ENCODE peak calls at places on chromosomes 13 and 19, in four cellular contexts. G is astrocyte of the cerebellum, V is esophagus muscularis mucosa, N is GM06990. K is an unnamed sample.

GRCh38 chr19:42396248-42396541 is 6.1 kb upstream of the CNFN start:
- DNase-seq in G (no peak), N (no peak), V (no peak), K (no peak)

GRCh38 chr13:99932912-99933311 is 38.7 kb downstream of the ZIC5 start:
- DNase-seq in N (no peak), V (no peak), G (no peak), K (no peak)

GRCh38 chr13:44382635-44383145 is 9.1 kb downstream of the SERP2 start:
- DNase-seq in G (no peak), N (no peak), V (no peak), K (no peak)

GRCh38 chr13:109333893-109334651 is 452.3 kb downstream of the IRS2 start:
- DNase-seq in G (no peak), N (no peak), V (no peak), K (no peak)

GRCh38 chr13:46288570-46289259 is 77.0 kb downstream of the LRRC63 start:
- DNase-seq in G (peak), N (peak), V (no peak), K (peak)

GRCh38 chr19:46299004-46299509 is 2.2 kb downstream of the HIF3A start:
- DNase-seq in N (no peak), V (peak), G (peak), K (no peak)

GRCh38 chr13:76828316-76828741 is 57.9 kb downstream of the KCTD12 start:
- DNase-seq in N (no peak), G (no peak), V (no peak), K (peak)

GRCh38 chr13:44151474-44151873 is 222.2 kb upstream of the SERP2 start:
- DNase-seq in G (no peak), V (no peak), N (no peak), K (no peak)

GRCh38 chr13:59490651-59491050 is 673.1 kb downstream of the DIAPH3 start:
- DNase-seq in G (no peak), V (no peak), N (no peak), K (no peak)

GRCh38 chr13:30355405-30355741 is 48.0 kb upstream of the KATNAL1 start:
- DNase-seq in V (no peak), N (peak), G (no peak), K (peak)

GRCh38 chr13:44312898-44313551 is 60.6 kb upstream of the SERP2 start:
- DNase-seq in V (no peak), G (peak), N (no peak), K (no peak)

GRCh38 chr13:31201341-31202024 is 1.7 kb downstream of the B3GLCT start:
- DNase-seq in N (no peak), V (no peak), G (no peak), K (no peak)

GRCh38 chr19:46719629-46720515 is 3.0 kb upstream of the PRKD2 start:
- DNase-seq in G (no peak), V (no peak), N (no peak), K (no peak)

GRCh38 chr13:105410602-105411001 is 1124.9 kb downstream of the EFNB2 start:
- DNase-seq in V (no peak), N (peak), G (no peak), K (no peak)

GRCh38 chr19:35512831-35513230 is 618 bp downstream of the DMKN start:
- DNase-seq in N (no peak), G (no peak), V (no peak), K (no peak)

GRCh38 chr19:46862974-46863632 is 2.3 kb downstream of the ARHGAP35 start:
- DNase-seq in V (no peak), N (no peak), G (no peak), K (no peak)

GRCh38 chr13:38998739-38999138 is 8.1 kb upstream of the STOML3 start:
- DNase-seq in G (no peak), N (no peak), V (no peak), K (no peak)

GRCh38 chr19:28334419-28334818 is 878.5 kb downstream of the UQCRFS1 start:
- DNase-seq in G (no peak), V (peak), N (no peak), K (no peak)

GRCh38 chr13:37797606-37798005 is 72.0 kb downstream of the TRPC4 start:
- DNase-seq in G (peak), N (no peak), V (no peak), K (no peak)

GRCh38 chr19:51798127-51798526 is 3.2 kb downstream of the FPR3 start:
- DNase-seq in V (no peak), G (no peak), N (no peak), K (no peak)

GRCh38 chr13:91142572-91142971 is 204.9 kb upstream of the MIR17HG start:
- DNase-seq in G (peak), N (no peak), V (no peak), K (no peak)
- TF ChIP-seq CTCF in G (no peak), N (no peak), V (no peak), K (no peak)

DNA sequence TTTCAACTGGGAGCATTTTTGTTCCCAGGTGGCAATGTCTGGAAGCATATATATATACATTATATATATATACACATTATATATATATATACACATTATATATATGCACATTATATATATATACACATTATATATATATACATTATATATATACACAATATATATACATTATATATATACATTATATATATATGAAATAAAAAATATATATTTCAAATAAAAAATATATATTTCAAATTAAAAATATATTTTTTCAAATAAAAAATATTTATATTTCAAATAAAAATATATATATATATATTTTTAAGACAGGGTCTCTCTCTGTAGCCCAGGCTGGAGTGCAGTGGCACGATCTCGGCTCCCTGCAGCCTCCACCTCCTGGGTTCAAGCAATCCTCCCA is 61.5 kb downstream of the ADGRE1 start:
- DNase-seq in G (no peak), N (no peak), V (no peak), K (no peak)
- TF ChIP-seq CTCF in G (no peak), N (no peak), V (no peak), K (no peak)

GRCh38 chr19:48994035-48994386 is 324 bp downstream of the RUVBL2 start:
- DNase-seq in V (no peak), N (no peak), G (no peak), K (no peak)
- TF ChIP-seq CTCF in V (no peak), N (no peak), G (no peak), K (no peak)

GRCh38 chr13:78247362-78247761 is 328.7 kb upstream of the EDNRB start:
- DNase-seq in G (no peak), V (no peak), N (no peak), K (no peak)

GRCh38 chr13:78239681-78240080 is 321.1 kb upstream of the EDNRB start:
- DNase-seq in V (no peak), N (no peak), G (no peak), K (no peak)

GRCh38 chr13:78238911-78239310 is 320.3 kb upstream of the EDNRB start:
- DNase-seq in N (no peak), G (peak), V (no peak), K (no peak)

DNA sequence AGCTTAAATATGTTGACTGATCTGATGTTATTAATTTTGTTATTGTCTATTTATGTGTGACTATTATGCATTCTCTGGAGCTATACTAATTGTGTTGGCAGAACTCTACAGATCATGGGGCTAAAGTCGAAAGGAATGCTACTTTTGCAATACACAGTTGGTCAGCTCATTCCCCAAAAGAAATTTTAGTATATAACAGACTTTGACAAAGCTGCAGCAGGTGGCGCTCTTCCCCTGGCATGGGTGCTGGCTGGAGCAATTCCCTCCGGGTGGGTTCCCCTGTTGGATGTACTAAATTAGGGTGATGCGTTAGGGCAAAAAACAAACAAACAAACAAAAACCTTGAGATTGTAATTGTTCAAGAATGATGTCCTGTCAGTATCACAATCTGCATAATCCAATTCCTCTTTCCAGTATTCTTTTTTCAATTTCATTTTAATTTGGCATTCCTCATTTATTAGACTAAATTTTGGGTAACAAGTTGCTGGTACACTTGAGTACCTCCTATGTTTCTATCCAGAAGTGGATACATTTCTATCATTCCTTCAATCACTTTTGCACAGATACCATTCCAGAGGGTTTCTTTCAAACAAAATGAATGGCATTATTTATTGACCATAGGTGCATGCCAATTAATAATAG is 322.8 kb upstream of the EDNRB start:
- DNase-seq in G (no peak), N (peak), V (no peak), K (peak)
- TF ChIP-seq CTCF in G (peak), N (peak), V (peak), K (peak)

GRCh38 chr19:4557186-4557970 is 2.1 kb downstream of the SEMA6B start:
- DNase-seq in N (no peak), V (no peak), G (no peak), K (no peak)
- TF ChIP-seq CTCF in N (peak), V (no peak), G (peak), K (peak)

GRCh38 chr19:41238244-41238643 is 19.2 kb downstream of the AXL start:
- DNase-seq in N (no peak), G (no peak), V (no peak), K (no peak)

GRCh38 chr19:41232686-41233085 is 13.7 kb downstream of the AXL start:
- DNase-seq in N (no peak), G (no peak), V (no peak), K (no peak)

GRCh38 chr19:41233748-41234240 is 14.8 kb downstream of the AXL start:
- DNase-seq in V (no peak), N (no peak), G (no peak), K (no peak)

GRCh38 chr19:41235480-41235879 is 16.5 kb downstream of the AXL start:
- DNase-seq in V (no peak), N (no peak), G (no peak), K (no peak)

GRCh38 chr19:41234512-41235208 is 15.6 kb downstream of the AXL start:
- DNase-seq in N (no peak), G (no peak), V (no peak), K (no peak)
- TF ChIP-seq CTCF in N (no peak), G (no peak), V (no peak), K (no peak)